ENCODE peak calls at places on chromosome 16, in ten cellular contexts. Y is omental fat pad, S is A673, H is testis, T is left lung, Q is transverse colon, M is cardiac fibroblast, A is IMR-90, U is neural crest cell, W is AG04450. F is an unnamed sample.

GRCh38 chr16:84084570-84085270 is 32.0 kb downstream of the MBTPS1 start:
- DNase-seq in W (peak), Q (peak), M (peak), S (peak), A (peak), T (peak), U (peak), Y (no peak), H (peak), F (peak)

GRCh38 chr16:56269824-56270684 is 78.8 kb downstream of the GNAO1 start:
- DNase-seq in S (peak), T (no peak), Y (no peak), U (no peak), Q (peak), M (peak), H (peak), A (peak), W (peak), F (peak)

GRCh38 chr16:47061204-47061603 is 82.5 kb downstream of the NETO2 start:
- DNase-seq in Q (no peak), M (no peak), U (no peak), S (no peak), A (no peak), T (no peak), Y (no peak), H (no peak), W (no peak), F (no peak)

GRCh38 chr16:12700161-12700560 is 103.5 kb downstream of the CPPED1 start:
- DNase-seq in H (no peak), T (no peak), M (no peak), A (no peak), S (no peak), U (no peak), W (no peak), Q (no peak), Y (no peak), F (no peak)

GRCh38 chr16:3938843-3939624 is 58.5 kb upstream of the CREBBP start:
- DNase-seq in S (peak), H (peak), A (peak), T (peak), Y (no peak), W (peak), Q (peak), U (peak), M (peak), F (peak)

GRCh38 chr16:50371936-50372595 is 3.3 kb upstream of the BRD7 start:
- DNase-seq in T (no peak), S (no peak), W (no peak), M (peak), Y (no peak), H (peak), A (no peak), Q (no peak), U (peak), F (peak)

GRCh38 chr16:28309811-28310311 is 17.5 kb downstream of the SBK1 start:
- DNase-seq in S (peak), H (no peak), W (no peak), U (no peak), M (no peak), Y (no peak), A (no peak), T (no peak), Q (peak), F (no peak)

GRCh38 chr16:21628196-21628726 is 24.1 kb downstream of the IGSF6 start:
- DNase-seq in W (no peak), Y (no peak), U (no peak), T (no peak), M (no peak), Q (no peak), S (no peak), A (no peak), H (no peak), F (no peak)

GRCh38 chr16:31371619-31372484 is 16.9 kb downstream of the ITGAX start:
- DNase-seq in W (no peak), U (no peak), A (no peak), S (no peak), Y (no peak), H (no peak), T (no peak), M (no peak), Q (no peak), F (no peak)

GRCh38 chr16:81498351-81498750 is 53.7 kb downstream of the CMIP start:
- DNase-seq in H (no peak), Q (no peak), S (no peak), U (no peak), M (no peak), T (peak), W (no peak), Y (no peak), A (no peak), F (no peak)

GRCh38 chr16:85789773-85790172 is 9.6 kb downstream of the EMC8 start:
- DNase-seq in U (no peak), S (no peak), W (no peak), H (no peak), M (no peak), Y (no peak), Q (no peak), A (no peak), T (no peak), F (no peak)

GRCh38 chr16:12229759-12230594 is 253.4 kb downstream of the SNX29 start:
- DNase-seq in Q (no peak), H (no peak), S (no peak), U (no peak), T (no peak), A (peak), Y (no peak), W (peak), M (no peak), F (peak)

GRCh38 chr16:84806256-84806889 is 13.4 kb upstream of the CRISPLD2 start:
- DNase-seq in H (peak), S (peak), A (peak), T (peak), U (no peak), Y (no peak), Q (no peak), M (peak), W (peak), F (peak)

GRCh38 chr16:72922714-72923113 is 125.2 kb downstream of the ZFHX3 start:
- DNase-seq in M (no peak), T (no peak), H (no peak), U (no peak), W (no peak), Y (no peak), Q (no peak), S (no peak), A (no peak), F (no peak)

GRCh38 chr16:5228369-5228768 is 130.8 kb upstream of the EEF2KMT start:
- DNase-seq in M (no peak), T (no peak), U (no peak), Y (no peak), A (no peak), W (no peak), Q (no peak), S (no peak), H (no peak), F (no peak)

GRCh38 chr16:61713787-61714186 is 322.5 kb downstream of the CDH8 start:
- DNase-seq in M (no peak), H (no peak), W (no peak), Q (no peak), A (no peak), S (no peak), Y (no peak), T (no peak), U (no peak), F (no peak)

GRCh38 chr16:61871837-61872777 is 164.1 kb downstream of the CDH8 start:
- DNase-seq in Y (no peak), U (no peak), Q (no peak), A (no peak), M (no peak), T (no peak), W (no peak), S (no peak), H (no peak), F (no peak)

GRCh38 chr16:68366062-68366461 is 55.2 kb downstream of the PRMT7 start:
- DNase-seq in W (no peak), Y (no peak), U (no peak), H (no peak), T (no peak), M (no peak), A (no peak), Q (no peak), S (no peak), F (no peak)

GRCh38 chr16:53346-54236 is at the start of the genes POLR3K and SNRNP25:
- DNase-seq in W (peak), A (peak), M (peak), U (peak), H (peak), T (peak), Y (peak), Q (peak), S (peak), F (peak)

GRCh38 chr16:31700530-31701388 is 172.8 kb upstream of the ZNF267 start:
- DNase-seq in M (peak), T (peak), Q (peak), U (peak), W (no peak), H (peak), Y (peak), S (peak), A (peak), F (peak)

GRCh38 chr16:21233521-21234150 is at the start of gene ANKS4B:
- DNase-seq in A (no peak), S (no peak), U (no peak), Q (peak), Y (no peak), T (no peak), W (no peak), M (no peak), H (no peak), F (no peak)

GRCh38 chr16:80480664-80481063 is 60.1 kb upstream of the DYNLRB2 start:
- DNase-seq in U (no peak), W (no peak), T (no peak), S (no peak), Y (no peak), H (no peak), Q (no peak), M (no peak), A (no peak), F (no peak)

GRCh38 chr16:84821728-84822676 is 2.2 kb downstream of the CRISPLD2 start:
- DNase-seq in M (peak), H (peak), W (no peak), Q (no peak), U (no peak), A (no peak), S (no peak), Y (no peak), T (peak), F (peak)

GRCh38 chr16:84673203-84673535 is 24.9 kb downstream of the KLHL36 start:
- DNase-seq in Q (no peak), W (no peak), M (no peak), H (no peak), S (no peak), T (no peak), A (no peak), Y (no peak), U (no peak), F (no peak)

GRCh38 chr16:56724191-56724590 is 5.7 kb upstream of the NUP93 start:
- DNase-seq in Y (no peak), S (no peak), W (no peak), U (no peak), T (no peak), H (no peak), M (no peak), A (no peak), Q (no peak), F (no peak)

GRCh38 chr16:54932737-54933254 is 2.1 kb downstream of the IRX5 start:
- DNase-seq in M (no peak), T (peak), A (no peak), U (peak), S (no peak), Q (no peak), H (no peak), W (no peak), Y (no peak), F (no peak)

GRCh38 chr16:1790611-1791255 is 2.8 kb downstream of the IGFALS start:
- DNase-seq in U (no peak), W (no peak), H (no peak), M (no peak), Y (no peak), S (no peak), T (peak), Q (no peak), A (no peak), F (no peak)

GRCh38 chr16:89723279-89724250 is 2.2 kb downstream of the ZNF276 start:
- DNase-seq in T (no peak), A (peak), S (peak), Q (peak), M (peak), Y (no peak), H (peak), W (no peak), U (peak), F (peak)

DNA sequence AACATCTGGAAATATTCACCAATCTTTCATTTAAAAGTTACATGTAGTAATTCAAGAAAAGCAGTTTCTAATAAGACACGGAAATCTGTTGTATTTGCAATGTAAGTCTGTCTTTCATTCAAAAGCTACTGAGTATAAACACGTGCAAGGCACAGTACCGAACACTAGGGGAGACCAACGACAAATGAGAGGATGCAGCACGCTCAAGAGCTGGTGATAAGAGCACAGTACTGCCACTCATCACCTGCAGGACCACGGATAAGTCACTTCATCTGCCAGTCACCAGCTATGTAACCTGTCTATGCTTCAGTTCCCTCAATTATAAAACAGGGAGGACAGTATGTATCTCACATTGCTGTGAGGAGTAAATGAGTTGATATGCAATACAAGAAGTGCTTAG is 67.1 kb downstream of the CLEC18A start:
- DNase-seq in T (no peak), S (peak), U (no peak), Y (no peak), H (peak), A (peak), M (peak), W (no peak), Q (peak), F (peak)
- TF ChIP-seq CTCF in T (no peak), S (peak), U (peak), Y (no peak), H (no peak), A (no peak), M (peak), W (no peak), Q (peak), F (no peak)

DNA sequence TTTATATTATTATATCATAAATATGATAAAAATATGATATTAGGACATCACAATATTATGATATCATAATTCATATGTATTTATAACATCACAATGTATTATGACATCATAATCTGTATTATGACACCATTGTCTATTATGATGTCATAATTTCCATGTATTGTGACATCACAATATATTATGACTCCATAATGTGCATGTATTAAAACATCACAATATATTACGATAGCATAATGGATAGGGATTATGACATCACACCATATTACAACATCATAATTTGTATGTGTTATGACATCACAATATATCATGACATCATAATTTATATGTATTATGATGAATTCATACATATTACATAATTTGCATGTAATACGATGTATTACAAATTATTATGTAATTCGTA is 1755.9 kb downstream of the TP53TG3F start:
- DNase-seq in A (no peak), Q (no peak), S (no peak), T (no peak), U (no peak), H (no peak), Y (no peak), M (no peak), W (no peak), F (no peak)
- TF ChIP-seq CTCF in A (no peak), Q (no peak), S (no peak), T (no peak), U (no peak), H (no peak), Y (no peak), M (no peak), W (no peak), F (no peak)

GRCh38 chr16:64434526-64435069 is 687.3 kb downstream of the CDH11 start:
- DNase-seq in U (no peak), Q (no peak), Y (no peak), A (no peak), S (no peak), W (no peak), H (no peak), M (no peak), T (no peak), F (no peak)
- TF ChIP-seq CTCF in U (no peak), Q (no peak), Y (no peak), A (no peak), S (no peak), W (no peak), H (no peak), M (no peak), T (no peak), F (no peak)

DNA sequence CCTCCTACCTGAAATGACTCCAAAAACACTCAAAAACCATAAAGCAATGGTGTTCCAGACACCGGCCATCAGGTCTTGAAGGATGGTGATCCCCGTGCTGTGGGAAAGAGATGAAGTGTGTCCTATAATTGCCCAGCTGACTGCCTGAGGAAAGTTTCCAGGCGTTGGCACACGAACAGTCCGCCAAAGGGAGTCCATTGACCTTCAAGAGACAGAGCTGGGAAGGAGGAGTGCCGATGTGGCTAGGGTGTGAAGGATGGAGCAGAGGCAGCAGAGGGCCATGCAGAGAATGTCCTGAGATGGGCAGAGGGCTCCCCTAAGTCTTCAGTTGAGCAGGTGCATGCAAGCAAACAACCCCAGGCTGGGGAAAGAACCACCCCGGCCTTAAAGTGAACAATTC is 11.9 kb upstream of the NUBP1 start:
- DNase-seq in A (no peak), Y (no peak), U (no peak), Q (no peak), S (no peak), M (no peak), T (no peak), H (no peak), W (no peak), F (no peak)
- TF ChIP-seq CTCF in A (no peak), Y (no peak), U (no peak), Q (no peak), S (no peak), M (no peak), T (no peak), H (no peak), W (no peak), F (no peak)

DNA sequence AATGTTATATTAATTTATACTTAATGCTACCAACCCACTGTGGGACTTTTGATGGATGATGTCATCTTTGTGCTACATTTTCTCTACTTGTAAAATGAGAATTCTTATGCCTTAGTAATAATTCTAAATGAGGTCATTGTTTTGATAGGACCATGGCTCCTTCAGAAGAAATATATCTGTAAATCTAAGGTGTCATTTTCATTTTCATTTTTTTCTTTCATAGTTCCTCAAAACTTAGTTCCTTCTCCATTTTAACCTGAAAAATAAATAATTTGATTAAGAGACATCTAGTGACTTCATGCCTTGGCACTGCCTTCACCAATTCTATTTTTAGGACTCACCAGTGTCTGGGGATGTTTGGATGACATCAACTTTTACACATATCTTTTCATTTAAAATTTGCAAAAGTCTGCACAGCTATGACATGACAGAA is 48.6 kb downstream of the GPRC5B start:
- DNase-seq in W (peak), A (peak), M (no peak), S (no peak), H (no peak), U (no peak), Y (no peak), Q (no peak), T (no peak), F (peak)
- TF ChIP-seq CTCF in W (no peak), A (no peak), M (no peak), S (no peak), H (no peak), U (no peak), Y (no peak), Q (no peak), T (no peak), F (no peak)

DNA sequence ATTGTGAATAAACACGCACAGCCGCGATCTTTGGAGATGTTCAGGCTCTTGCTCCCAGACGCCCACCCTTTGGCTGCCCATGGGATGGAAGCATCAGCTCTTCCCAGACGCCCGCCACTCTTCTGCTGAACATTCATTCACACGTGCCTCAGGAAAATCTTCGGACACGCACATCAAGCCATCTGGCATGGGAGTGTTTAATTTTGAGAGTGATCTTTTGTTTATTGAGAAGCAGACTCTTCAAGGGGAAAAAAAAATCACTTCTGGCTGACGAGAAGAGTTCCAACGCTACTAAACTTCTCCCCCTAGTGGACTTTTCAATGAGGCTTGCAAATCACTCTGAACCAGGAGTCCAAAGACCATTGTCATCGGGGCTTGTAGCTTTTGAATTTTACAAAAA is 62.0 kb upstream of the NUDT7 start:
- DNase-seq in Y (no peak), U (no peak), Q (no peak), W (peak), A (peak), M (peak), H (no peak), S (peak), T (no peak), F (peak)
- TF ChIP-seq CTCF in Y (no peak), U (peak), Q (peak), W (peak), A (peak), M (peak), H (peak), S (peak), T (peak), F (peak)

DNA sequence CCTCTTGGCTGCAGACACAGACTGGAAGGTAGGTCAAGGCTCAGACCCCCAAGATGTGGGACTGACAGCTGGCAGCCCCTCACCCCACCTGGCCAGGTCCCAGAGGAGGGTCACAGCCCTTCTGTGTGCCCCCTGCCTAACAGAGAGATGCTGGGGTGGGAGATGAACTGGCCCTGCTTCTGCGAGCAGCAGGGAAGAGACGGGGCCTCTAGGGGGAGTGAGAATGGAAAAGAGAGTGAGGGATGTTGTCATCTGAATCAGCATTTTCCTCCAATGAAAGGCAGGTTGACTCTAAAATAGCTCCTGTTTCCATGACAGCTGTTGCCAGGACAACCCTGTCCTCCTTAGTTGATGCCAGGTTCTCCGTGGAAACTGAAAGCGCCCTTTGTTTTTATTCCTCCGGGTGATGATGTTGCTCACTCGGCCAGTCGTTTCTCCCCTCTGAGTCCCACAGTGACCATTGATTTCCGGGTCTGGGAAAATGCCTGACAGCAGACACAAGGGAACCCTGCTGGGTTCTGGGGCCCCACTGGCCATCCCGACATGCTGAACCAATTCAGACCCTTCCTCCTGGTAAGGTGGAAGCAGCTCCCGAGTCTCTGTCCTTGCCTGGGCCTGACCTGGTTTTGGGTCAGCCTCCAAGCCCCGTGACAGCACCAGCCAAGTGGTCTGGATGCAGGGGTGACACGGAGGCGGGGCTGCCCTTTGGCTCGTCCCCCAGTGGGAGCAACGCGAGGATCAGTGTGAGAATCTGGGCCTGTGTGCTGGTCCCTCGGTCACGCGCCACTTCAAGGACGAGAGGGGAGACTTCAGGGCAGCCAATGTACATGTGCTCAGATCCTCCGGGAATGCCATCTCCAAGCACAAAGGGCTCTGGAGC is 4.7 kb upstream of the NDRG4 start:
- DNase-seq in S (peak), A (peak), Y (no peak), T (no peak), W (peak), M (peak), Q (peak), U (peak), H (peak), F (peak)
- TF ChIP-seq CTCF in S (peak), A (peak), Y (no peak), T (no peak), W (peak), M (peak), Q (no peak), U (peak), H (no peak), F (peak)

GRCh38 chr16:48492131-48492530 is 106.9 kb upstream of the SIAH1 start:
- DNase-seq in T (no peak), S (no peak), Q (no peak), U (no peak), W (no peak), Y (no peak), M (peak), H (no peak), A (peak), F (peak)
- TF ChIP-seq CTCF in T (no peak), S (no peak), Q (no peak), U (no peak), W (no peak), Y (no peak), M (no peak), H (no peak), A (no peak), F (no peak)